ENCODE peak calls at places on chromosomes 1 and 21, in five cellular contexts. One of them, this sample, is unnamed.

GRCh38 chr1:29985376-29985945 is 737.9 kb downstream of the MATN1 start:
- DNase-seq in pancreas: no peak
- DNase-seq in endothelial cell: no peak
- DNase-seq in naive thymus-derived CD8-positive, alpha-beta T cell: no peak
- DNase-seq in A172: no peak
- DNase-seq in this sample: no peak

GRCh38 chr1:1032428-1032827 is 12.5 kb downstream of the AGRN start:
- DNase-seq in pancreas: peak
- DNase-seq in endothelial cell: no peak
- DNase-seq in naive thymus-derived CD8-positive, alpha-beta T cell: no peak
- DNase-seq in A172: no peak
- DNase-seq in this sample: no peak

GRCh38 chr1:246164764-246165163 is 342.3 kb downstream of the SMYD3 start:
- DNase-seq in pancreas: no peak
- DNase-seq in endothelial cell: no peak
- DNase-seq in naive thymus-derived CD8-positive, alpha-beta T cell: no peak
- DNase-seq in A172: no peak
- DNase-seq in this sample: no peak

GRCh38 chr1:17359031-17359430 is 13.0 kb upstream of the PADI6 start:
- DNase-seq in pancreas: no peak
- DNase-seq in endothelial cell: no peak
- DNase-seq in naive thymus-derived CD8-positive, alpha-beta T cell: no peak
- DNase-seq in A172: no peak
- DNase-seq in this sample: no peak

GRCh38 chr1:113534130-113534817 is 144.0 kb downstream of the MAGI3 start:
- DNase-seq in pancreas: no peak
- DNase-seq in endothelial cell: no peak
- DNase-seq in naive thymus-derived CD8-positive, alpha-beta T cell: no peak
- DNase-seq in A172: peak
- DNase-seq in this sample: no peak

GRCh38 chr21:42055425-42055824 is 15.7 kb upstream of the UMODL1 start:
- DNase-seq in pancreas: no peak
- DNase-seq in endothelial cell: no peak
- DNase-seq in naive thymus-derived CD8-positive, alpha-beta T cell: no peak
- DNase-seq in A172: no peak
- DNase-seq in this sample: no peak

GRCh38 chr1:186775881-186776560 is 52.7 kb upstream of the PLA2G4A start:
- DNase-seq in pancreas: no peak
- DNase-seq in endothelial cell: no peak
- DNase-seq in naive thymus-derived CD8-positive, alpha-beta T cell: no peak
- DNase-seq in A172: no peak
- DNase-seq in this sample: no peak

GRCh38 chr1:26468911-26469310 is 3.3 kb upstream of the HMGN2 start:
- DNase-seq in pancreas: peak
- DNase-seq in endothelial cell: no peak
- DNase-seq in naive thymus-derived CD8-positive, alpha-beta T cell: no peak
- DNase-seq in A172: no peak
- DNase-seq in this sample: no peak

GRCh38 chr1:228867951-228868730 is 132.9 kb downstream of the RHOU start:
- DNase-seq in pancreas: no peak
- DNase-seq in endothelial cell: no peak
- DNase-seq in naive thymus-derived CD8-positive, alpha-beta T cell: no peak
- DNase-seq in A172: peak
- DNase-seq in this sample: no peak

GRCh38 chr1:228283476-228284147 is 75.8 kb downstream of the OBSCN start:
- DNase-seq in pancreas: no peak
- DNase-seq in endothelial cell: no peak
- DNase-seq in naive thymus-derived CD8-positive, alpha-beta T cell: no peak
- DNase-seq in A172: no peak
- DNase-seq in this sample: peak

GRCh38 chr1:44377925-44378784 is 23.1 kb upstream of the ERI3 start:
- DNase-seq in pancreas: peak
- DNase-seq in endothelial cell: peak
- DNase-seq in naive thymus-derived CD8-positive, alpha-beta T cell: peak
- DNase-seq in A172: peak
- DNase-seq in this sample: peak

GRCh38 chr1:219812491-219813221 is 115.7 kb downstream of the SLC30A10 start:
- DNase-seq in pancreas: peak
- DNase-seq in endothelial cell: peak
- DNase-seq in naive thymus-derived CD8-positive, alpha-beta T cell: no peak
- DNase-seq in A172: peak
- DNase-seq in this sample: peak

GRCh38 chr21:15425049-15425448 is 304.7 kb upstream of the USP25 start:
- DNase-seq in pancreas: no peak
- DNase-seq in endothelial cell: no peak
- DNase-seq in naive thymus-derived CD8-positive, alpha-beta T cell: no peak
- DNase-seq in A172: no peak
- DNase-seq in this sample: no peak

GRCh38 chr1:14504517-14504916 is 94.0 kb upstream of the KAZN start:
- DNase-seq in pancreas: no peak
- DNase-seq in endothelial cell: no peak
- DNase-seq in naive thymus-derived CD8-positive, alpha-beta T cell: no peak
- DNase-seq in A172: no peak
- DNase-seq in this sample: no peak

GRCh38 chr1:156489166-156489934 is 11.2 kb downstream of the MEF2D start:
- DNase-seq in pancreas: no peak
- DNase-seq in endothelial cell: no peak
- DNase-seq in naive thymus-derived CD8-positive, alpha-beta T cell: peak
- DNase-seq in A172: no peak
- DNase-seq in this sample: no peak

GRCh38 chr1:28208818-28209441 is 23.9 kb downstream of the DNAJC8 start:
- DNase-seq in pancreas: peak
- DNase-seq in endothelial cell: peak
- DNase-seq in naive thymus-derived CD8-positive, alpha-beta T cell: peak
- DNase-seq in A172: peak
- DNase-seq in this sample: peak

GRCh38 chr1:226248091-226248490 is 24.6 kb downstream of the MIXL1 start:
- DNase-seq in pancreas: no peak
- DNase-seq in endothelial cell: no peak
- DNase-seq in naive thymus-derived CD8-positive, alpha-beta T cell: no peak
- DNase-seq in A172: no peak
- DNase-seq in this sample: no peak

GRCh38 chr21:34693192-34693810 is 24.5 kb downstream of the CLIC6 start:
- DNase-seq in pancreas: peak
- DNase-seq in endothelial cell: peak
- DNase-seq in naive thymus-derived CD8-positive, alpha-beta T cell: peak
- DNase-seq in A172: peak
- DNase-seq in this sample: peak

GRCh38 chr1:53303651-53304515 is 24.0 kb downstream of the LRP8 start:
- DNase-seq in pancreas: no peak
- DNase-seq in endothelial cell: no peak
- DNase-seq in naive thymus-derived CD8-positive, alpha-beta T cell: no peak
- DNase-seq in A172: no peak
- DNase-seq in this sample: no peak

GRCh38 chr1:39261712-39262221 is 57.3 kb downstream of the MACF1 start:
- DNase-seq in pancreas: no peak
- DNase-seq in endothelial cell: no peak
- DNase-seq in naive thymus-derived CD8-positive, alpha-beta T cell: no peak
- DNase-seq in A172: no peak
- DNase-seq in this sample: no peak

GRCh38 chr1:19941121-19941520 is 17.7 kb upstream of the PLA2G2E start:
- DNase-seq in pancreas: no peak
- DNase-seq in endothelial cell: no peak
- DNase-seq in naive thymus-derived CD8-positive, alpha-beta T cell: no peak
- DNase-seq in A172: no peak
- DNase-seq in this sample: no peak

GRCh38 chr1:184648160-184648855 is 106.3 kb downstream of the EDEM3 start:
- DNase-seq in pancreas: no peak
- DNase-seq in endothelial cell: no peak
- DNase-seq in naive thymus-derived CD8-positive, alpha-beta T cell: no peak
- DNase-seq in A172: no peak
- DNase-seq in this sample: no peak

GRCh38 chr1:109567823-109568222 is 19.4 kb downstream of the GNAI3 start:
- DNase-seq in pancreas: no peak
- DNase-seq in endothelial cell: no peak
- DNase-seq in naive thymus-derived CD8-positive, alpha-beta T cell: no peak
- DNase-seq in A172: no peak
- DNase-seq in this sample: no peak